ENCODE peak calls at places on chromosomes 6 and 20, in seven cellular contexts. One of them, this sample, is unnamed.

GRCh38 chr6:80316655-80317332 is 210.3 kb downstream of the BCKDHB start:
- DNase-seq in GM23248: peak
- DNase-seq in heart left ventricle: no peak
- DNase-seq in A549: no peak
- DNase-seq in RWPE1: no peak
- DNase-seq in heart right ventricle: no peak
- DNase-seq in naive thymus-derived CD4-positive, alpha-beta T cell: no peak
- DNase-seq in this sample: no peak

GRCh38 chr6:161542581-161542980 is 268.7 kb upstream of the AGPAT4 start:
- DNase-seq in GM23248: no peak
- DNase-seq in heart left ventricle: no peak
- DNase-seq in A549: no peak
- DNase-seq in RWPE1: no peak
- DNase-seq in heart right ventricle: no peak
- DNase-seq in naive thymus-derived CD4-positive, alpha-beta T cell: no peak
- DNase-seq in this sample: no peak

GRCh38 chr6:49551126-49551865 is 828 bp downstream of the C6orf141 start:
- DNase-seq in GM23248: peak
- DNase-seq in heart left ventricle: no peak
- DNase-seq in A549: no peak
- DNase-seq in RWPE1: no peak
- DNase-seq in heart right ventricle: no peak
- DNase-seq in naive thymus-derived CD4-positive, alpha-beta T cell: peak
- DNase-seq in this sample: no peak

GRCh38 chr6:11791354-11792107 is 12.9 kb upstream of the ADTRP start:
- DNase-seq in GM23248: peak
- DNase-seq in heart left ventricle: no peak
- DNase-seq in A549: no peak
- DNase-seq in RWPE1: no peak
- DNase-seq in heart right ventricle: no peak
- DNase-seq in naive thymus-derived CD4-positive, alpha-beta T cell: no peak
- DNase-seq in this sample: no peak

GRCh38 chr6:107667790-107668189 is 156.3 kb downstream of the SCML4 start:
- DNase-seq in GM23248: no peak
- DNase-seq in heart left ventricle: no peak
- DNase-seq in A549: no peak
- DNase-seq in RWPE1: no peak
- DNase-seq in heart right ventricle: no peak
- DNase-seq in naive thymus-derived CD4-positive, alpha-beta T cell: no peak
- DNase-seq in this sample: no peak

GRCh38 chr6:11172501-11173337 is 59.7 kb downstream of the NEDD9 start:
- DNase-seq in GM23248: peak
- DNase-seq in heart left ventricle: peak
- DNase-seq in A549: no peak
- DNase-seq in RWPE1: peak
- DNase-seq in heart right ventricle: peak
- DNase-seq in naive thymus-derived CD4-positive, alpha-beta T cell: peak
- DNase-seq in this sample: no peak

GRCh38 chr6:112252571-112253504 is 1.5 kb downstream of the LAMA4 start:
- DNase-seq in GM23248: peak
- DNase-seq in heart left ventricle: no peak
- DNase-seq in A549: no peak
- DNase-seq in RWPE1: no peak
- DNase-seq in heart right ventricle: peak
- DNase-seq in naive thymus-derived CD4-positive, alpha-beta T cell: no peak
- DNase-seq in this sample: no peak

GRCh38 chr6:113674075-113674474 is 183.1 kb upstream of the MARCKS start:
- DNase-seq in GM23248: no peak
- DNase-seq in heart left ventricle: no peak
- DNase-seq in A549: no peak
- DNase-seq in RWPE1: no peak
- DNase-seq in heart right ventricle: no peak
- DNase-seq in naive thymus-derived CD4-positive, alpha-beta T cell: no peak
- DNase-seq in this sample: no peak

GRCh38 chr6:157964139-157964538 is 17.5 kb upstream of the SYNJ2 start:
- DNase-seq in GM23248: no peak
- DNase-seq in heart left ventricle: no peak
- DNase-seq in A549: no peak
- DNase-seq in RWPE1: no peak
- DNase-seq in heart right ventricle: no peak
- DNase-seq in naive thymus-derived CD4-positive, alpha-beta T cell: no peak
- DNase-seq in this sample: no peak

GRCh38 chr20:24917056-24917455 is 32.0 kb upstream of the CST7 start:
- DNase-seq in GM23248: no peak
- DNase-seq in heart left ventricle: no peak
- DNase-seq in A549: no peak
- DNase-seq in RWPE1: no peak
- DNase-seq in heart right ventricle: no peak
- DNase-seq in naive thymus-derived CD4-positive, alpha-beta T cell: no peak
- DNase-seq in this sample: no peak

GRCh38 chr20:14477125-14477524 is 139.7 kb upstream of the FLRT3 start:
- DNase-seq in GM23248: peak
- DNase-seq in heart left ventricle: no peak
- DNase-seq in A549: no peak
- DNase-seq in RWPE1: peak
- DNase-seq in heart right ventricle: no peak
- DNase-seq in naive thymus-derived CD4-positive, alpha-beta T cell: no peak
- DNase-seq in this sample: peak

GRCh38 chr6:125357515-125358256 is 55.9 kb upstream of the HDDC2 start:
- DNase-seq in GM23248: no peak
- DNase-seq in heart left ventricle: peak
- DNase-seq in A549: no peak
- DNase-seq in RWPE1: no peak
- DNase-seq in heart right ventricle: peak
- DNase-seq in naive thymus-derived CD4-positive, alpha-beta T cell: no peak
- DNase-seq in this sample: no peak

GRCh38 chr6:30101423-30101938 is 11.4 kb downstream of the TRIM31 start:
- DNase-seq in GM23248: peak
- DNase-seq in heart left ventricle: no peak
- DNase-seq in A549: peak
- DNase-seq in RWPE1: peak
- DNase-seq in heart right ventricle: no peak
- DNase-seq in naive thymus-derived CD4-positive, alpha-beta T cell: no peak
- DNase-seq in this sample: no peak

GRCh38 chr20:38449046-38449445 is 13.9 kb upstream of the SNHG17 start:
- DNase-seq in GM23248: no peak
- DNase-seq in heart left ventricle: no peak
- DNase-seq in A549: no peak
- DNase-seq in RWPE1: no peak
- DNase-seq in heart right ventricle: no peak
- DNase-seq in naive thymus-derived CD4-positive, alpha-beta T cell: no peak
- DNase-seq in this sample: no peak

GRCh38 chr20:2752631-2753455 is 47.6 kb downstream of the CPXM1 start:
- DNase-seq in GM23248: peak
- DNase-seq in heart left ventricle: peak
- DNase-seq in A549: peak
- DNase-seq in RWPE1: peak
- DNase-seq in heart right ventricle: no peak
- DNase-seq in naive thymus-derived CD4-positive, alpha-beta T cell: peak
- DNase-seq in this sample: no peak

GRCh38 chr6:77447254-77447653 is 16.0 kb downstream of the HTR1B start:
- DNase-seq in GM23248: peak
- DNase-seq in heart left ventricle: no peak
- DNase-seq in A549: no peak
- DNase-seq in RWPE1: no peak
- DNase-seq in heart right ventricle: no peak
- DNase-seq in naive thymus-derived CD4-positive, alpha-beta T cell: no peak
- DNase-seq in this sample: no peak

GRCh38 chr20:47274449-47275108 is 81.9 kb downstream of the ZMYND8 start:
- DNase-seq in GM23248: peak
- DNase-seq in heart left ventricle: no peak
- DNase-seq in A549: peak
- DNase-seq in RWPE1: peak
- DNase-seq in heart right ventricle: no peak
- DNase-seq in naive thymus-derived CD4-positive, alpha-beta T cell: no peak
- DNase-seq in this sample: peak

GRCh38 chr20:20360464-20360863 is 7.4 kb upstream of the INSM1 start:
- DNase-seq in GM23248: peak
- DNase-seq in heart left ventricle: no peak
- DNase-seq in A549: peak
- DNase-seq in RWPE1: peak
- DNase-seq in heart right ventricle: peak
- DNase-seq in naive thymus-derived CD4-positive, alpha-beta T cell: no peak
- DNase-seq in this sample: no peak

GRCh38 chr6:92495246-92495645 is 924.1 kb downstream of the EPHA7 start:
- DNase-seq in GM23248: no peak
- DNase-seq in heart left ventricle: no peak
- DNase-seq in A549: no peak
- DNase-seq in RWPE1: no peak
- DNase-seq in heart right ventricle: no peak
- DNase-seq in naive thymus-derived CD4-positive, alpha-beta T cell: no peak
- DNase-seq in this sample: no peak

GRCh38 chr20:36064661-36065426 is 89.7 kb upstream of the EPB41L1 start:
- DNase-seq in GM23248: peak
- DNase-seq in heart left ventricle: peak
- DNase-seq in A549: peak
- DNase-seq in RWPE1: peak
- DNase-seq in heart right ventricle: peak
- DNase-seq in naive thymus-derived CD4-positive, alpha-beta T cell: peak
- DNase-seq in this sample: no peak

GRCh38 chr6:142842423-142843261 is 102.3 kb downstream of the HIVEP2 start:
- DNase-seq in GM23248: peak
- DNase-seq in heart left ventricle: no peak
- DNase-seq in A549: no peak
- DNase-seq in RWPE1: no peak
- DNase-seq in heart right ventricle: no peak
- DNase-seq in naive thymus-derived CD4-positive, alpha-beta T cell: no peak
- DNase-seq in this sample: peak

GRCh38 chr20:57738484-57738883 is 28.7 kb upstream of the PMEPA1 start:
- DNase-seq in GM23248: peak
- DNase-seq in heart left ventricle: no peak
- DNase-seq in A549: peak
- DNase-seq in RWPE1: peak
- DNase-seq in heart right ventricle: no peak
- DNase-seq in naive thymus-derived CD4-positive, alpha-beta T cell: no peak
- DNase-seq in this sample: no peak

GRCh38 chr6:15916581-15916980 is 212.3 kb upstream of the MYLIP start:
- DNase-seq in GM23248: no peak
- DNase-seq in heart left ventricle: no peak
- DNase-seq in A549: no peak
- DNase-seq in RWPE1: no peak
- DNase-seq in heart right ventricle: no peak
- DNase-seq in naive thymus-derived CD4-positive, alpha-beta T cell: no peak
- DNase-seq in this sample: no peak
- H3K27ac ChIP-seq in GM23248: no peak
- H3K27ac ChIP-seq in heart left ventricle: no peak
- H3K27ac ChIP-seq in A549: no peak
- H3K27ac ChIP-seq in RWPE1: no peak
- H3K27ac ChIP-seq in heart right ventricle: no peak
- H3K27ac ChIP-seq in naive thymus-derived CD4-positive, alpha-beta T cell: no peak
- H3K27ac ChIP-seq in this sample: no peak

GRCh38 chr20:37347891-37348642 is 2.1 kb downstream of the SRC start:
- DNase-seq in GM23248: peak
- DNase-seq in heart left ventricle: peak
- DNase-seq in A549: no peak
- DNase-seq in RWPE1: no peak
- DNase-seq in heart right ventricle: no peak
- DNase-seq in naive thymus-derived CD4-positive, alpha-beta T cell: no peak
- DNase-seq in this sample: no peak

GRCh38 chr20:37351689-37352610 is 6.0 kb downstream of the SRC start:
- DNase-seq in GM23248: no peak
- DNase-seq in heart left ventricle: no peak
- DNase-seq in A549: no peak
- DNase-seq in RWPE1: no peak
- DNase-seq in heart right ventricle: no peak
- DNase-seq in naive thymus-derived CD4-positive, alpha-beta T cell: no peak
- DNase-seq in this sample: no peak

GRCh38 chr20:37350655-37351574 is 5.0 kb downstream of the SRC start:
- DNase-seq in GM23248: peak
- DNase-seq in heart left ventricle: no peak
- DNase-seq in A549: no peak
- DNase-seq in RWPE1: no peak
- DNase-seq in heart right ventricle: no peak
- DNase-seq in naive thymus-derived CD4-positive, alpha-beta T cell: no peak
- DNase-seq in this sample: no peak

GRCh38 chr20:37348643-37349516 is 2.9 kb downstream of the SRC start:
- DNase-seq in GM23248: no peak
- DNase-seq in heart left ventricle: no peak
- DNase-seq in A549: no peak
- DNase-seq in RWPE1: no peak
- DNase-seq in heart right ventricle: no peak
- DNase-seq in naive thymus-derived CD4-positive, alpha-beta T cell: no peak
- DNase-seq in this sample: no peak

GRCh38 chr20:37349517-37350491 is 3.9 kb downstream of the SRC start:
- DNase-seq in GM23248: peak
- DNase-seq in heart left ventricle: no peak
- DNase-seq in A549: no peak
- DNase-seq in RWPE1: no peak
- DNase-seq in heart right ventricle: no peak
- DNase-seq in naive thymus-derived CD4-positive, alpha-beta T cell: no peak
- DNase-seq in this sample: no peak
- H3K27ac ChIP-seq in GM23248: peak
- H3K27ac ChIP-seq in heart left ventricle: no peak
- H3K27ac ChIP-seq in A549: peak
- H3K27ac ChIP-seq in RWPE1: peak
- H3K27ac ChIP-seq in heart right ventricle: peak
- H3K27ac ChIP-seq in naive thymus-derived CD4-positive, alpha-beta T cell: no peak
- H3K27ac ChIP-seq in this sample: peak

GRCh38 chr6:71349395-71349794 is 60.8 kb downstream of the OGFRL1 start:
- DNase-seq in GM23248: peak
- DNase-seq in heart left ventricle: no peak
- DNase-seq in A549: no peak
- DNase-seq in RWPE1: peak
- DNase-seq in heart right ventricle: no peak
- DNase-seq in naive thymus-derived CD4-positive, alpha-beta T cell: no peak
- DNase-seq in this sample: no peak

GRCh38 chr6:71347119-71347518 is 58.5 kb downstream of the OGFRL1 start:
- DNase-seq in GM23248: no peak
- DNase-seq in heart left ventricle: no peak
- DNase-seq in A549: no peak
- DNase-seq in RWPE1: no peak
- DNase-seq in heart right ventricle: no peak
- DNase-seq in naive thymus-derived CD4-positive, alpha-beta T cell: no peak
- DNase-seq in this sample: no peak

GRCh38 chr6:71346034-71346680 is 57.5 kb downstream of the OGFRL1 start:
- DNase-seq in GM23248: no peak
- DNase-seq in heart left ventricle: no peak
- DNase-seq in A549: no peak
- DNase-seq in RWPE1: no peak
- DNase-seq in heart right ventricle: no peak
- DNase-seq in naive thymus-derived CD4-positive, alpha-beta T cell: no peak
- DNase-seq in this sample: no peak

GRCh38 chr6:71351190-71351589 is 62.6 kb downstream of the OGFRL1 start:
- DNase-seq in GM23248: no peak
- DNase-seq in heart left ventricle: no peak
- DNase-seq in A549: no peak
- DNase-seq in RWPE1: no peak
- DNase-seq in heart right ventricle: no peak
- DNase-seq in naive thymus-derived CD4-positive, alpha-beta T cell: no peak
- DNase-seq in this sample: no peak

GRCh38 chr6:71349976-71350615 is 61.5 kb downstream of the OGFRL1 start:
- DNase-seq in GM23248: peak
- DNase-seq in heart left ventricle: no peak
- DNase-seq in A549: no peak
- DNase-seq in RWPE1: no peak
- DNase-seq in heart right ventricle: peak
- DNase-seq in naive thymus-derived CD4-positive, alpha-beta T cell: no peak
- DNase-seq in this sample: no peak
- H3K27ac ChIP-seq in GM23248: peak
- H3K27ac ChIP-seq in heart left ventricle: peak
- H3K27ac ChIP-seq in A549: no peak
- H3K27ac ChIP-seq in RWPE1: no peak
- H3K27ac ChIP-seq in heart right ventricle: peak
- H3K27ac ChIP-seq in naive thymus-derived CD4-positive, alpha-beta T cell: no peak
- H3K27ac ChIP-seq in this sample: no peak

GRCh38 chr6:167858842-167859520 is 32.3 kb downstream of the AFDN start:
- DNase-seq in GM23248: no peak
- DNase-seq in heart left ventricle: no peak
- DNase-seq in A549: no peak
- DNase-seq in RWPE1: no peak
- DNase-seq in heart right ventricle: no peak
- DNase-seq in naive thymus-derived CD4-positive, alpha-beta T cell: no peak
- DNase-seq in this sample: no peak
- H3K27ac ChIP-seq in GM23248: no peak
- H3K27ac ChIP-seq in heart left ventricle: no peak
- H3K27ac ChIP-seq in A549: no peak
- H3K27ac ChIP-seq in RWPE1: no peak
- H3K27ac ChIP-seq in heart right ventricle: no peak
- H3K27ac ChIP-seq in naive thymus-derived CD4-positive, alpha-beta T cell: no peak
- H3K27ac ChIP-seq in this sample: no peak